ENCODE peak calls at places on chromosomes 13 and 19, in seven cellular contexts. T, V, Z, P, X, F and C are unnamed samples.
A peak's percentile ranks its signal among the peaks of the same experiment; 100 is the strongest.

GRCh38 chr13:29457299-29457698 is 138.2 kb downstream of the SLC7A1 start:
- DNase-seq in T (no peak), V (no peak), Z (no peak), P (no peak), X (peak; percentile 92), F (no peak), C (no peak)

GRCh38 chr13:50991624-50992610 is 82.3 kb downstream of the RNASEH2B start:
- DNase-seq in T (no peak), V (peak; percentile 17), Z (no peak), P (no peak), X (no peak), F (peak; percentile 49), C (no peak)

GRCh38 chr19:47158879-47159509 is 28.4 kb downstream of the SAE1 start:
- DNase-seq in T (no peak), V (no peak), Z (no peak), P (no peak), X (peak; percentile 48), F (no peak), C (no peak)

GRCh38 chr13:108573455-108573854 is 56.0 kb upstream of the MYO16 start:
- DNase-seq in T (no peak), V (no peak), Z (no peak), P (no peak), X (no peak), F (no peak), C (no peak)

GRCh38 chr19:35142531-35143230 is 374 bp upstream of the FXYD7 start:
- DNase-seq in T (peak; percentile 77), V (peak; percentile 60), Z (no peak), P (no peak), X (no peak), F (peak; percentile 83), C (peak; percentile 66)

GRCh38 chr13:72163671-72164070 is 296.7 kb upstream of the DACH1 start:
- DNase-seq in T (no peak), V (no peak), Z (no peak), P (no peak), X (peak; percentile 8), F (no peak), C (no peak)

GRCh38 chr19:8515317-8515716 is 1.4 kb upstream of the ZNF414 start:
- DNase-seq in T (no peak), V (no peak), Z (no peak), P (no peak), X (no peak), F (no peak), C (no peak)

GRCh38 chr13:29520671-29521070 is 74.8 kb downstream of the SLC7A1 start:
- DNase-seq in T (no peak), V (no peak), Z (no peak), P (no peak), X (peak; percentile 91), F (no peak), C (no peak)

GRCh38 chr19:37930416-37930815 is 23.4 kb downstream of the SIPA1L3 start:
- DNase-seq in T (no peak), V (no peak), Z (no peak), P (no peak), X (no peak), F (no peak), C (no peak)

GRCh38 chr13:73876323-73876722 is 257.9 kb downstream of the KLF12 start:
- DNase-seq in T (no peak), V (no peak), Z (no peak), P (no peak), X (peak; percentile 30), F (no peak), C (no peak)

GRCh38 chr19:53190253-53190652 is 2.9 kb downstream of the ZNF665 start:
- DNase-seq in T (no peak), V (no peak), Z (no peak), P (no peak), X (no peak), F (no peak), C (no peak)

GRCh38 chr13:29753593-29754485 is 96.6 kb downstream of the UBL3 start:
- DNase-seq in T (no peak), V (no peak), Z (no peak), P (no peak), X (peak; percentile 49), F (no peak), C (no peak)

GRCh38 chr13:44252938-44253337 is 120.7 kb upstream of the SERP2 start:
- DNase-seq in T (no peak), V (no peak), Z (no peak), P (no peak), X (no peak), F (no peak), C (no peak)

GRCh38 chr13:94641432-94641941 is 39.8 kb downstream of the GPR180 start:
- DNase-seq in T (no peak), V (no peak), Z (no peak), P (no peak), X (peak; percentile 85), F (no peak), C (no peak)

GRCh38 chr13:109655206-109655600 is 131.2 kb downstream of the IRS2 start:
- DNase-seq in T (no peak), V (no peak), Z (no peak), P (no peak), X (peak; percentile 73), F (no peak), C (no peak)

GRCh38 chr13:48156466-48156865 is 61.6 kb upstream of the MED4 start:
- DNase-seq in T (no peak), V (no peak), Z (no peak), P (no peak), X (no peak), F (no peak), C (peak; percentile 1)

GRCh38 chr19:7863971-7864718 is 10.0 kb downstream of the PRR36 start:
- DNase-seq in T (peak; percentile 27), V (no peak), Z (no peak), P (no peak), X (no peak), F (no peak), C (no peak)

GRCh38 chr13:99434258-99434788 is 66.9 kb upstream of the TM9SF2 start:
- DNase-seq in T (no peak), V (no peak), Z (no peak), P (no peak), X (no peak), F (no peak), C (no peak)

GRCh38 chr13:30908416-30908980 is 2.4 kb downstream of the MEDAG start:
- DNase-seq in T (peak; percentile 70), V (no peak), Z (peak; percentile 39), P (no peak), X (peak; percentile 45), F (no peak), C (no peak)

GRCh38 chr19:42064432-42064831 is 5.6 kb downstream of the GRIK5 start:
- DNase-seq in T (no peak), V (no peak), Z (no peak), P (no peak), X (no peak), F (no peak), C (no peak)

GRCh38 chr19:54462072-54462712 is 1.4 kb downstream of the LENG9 start:
- DNase-seq in T (peak; percentile 56), V (no peak), Z (peak; percentile 37), P (no peak), X (no peak), F (no peak), C (no peak)

GRCh38 chr19:4089400-4089908 is 22.8 kb upstream of the ZBTB7A start:
- DNase-seq in T (no peak), V (no peak), Z (no peak), P (no peak), X (no peak), F (peak; percentile 87), C (no peak)

GRCh38 chr19:41548954-41549688 is 26.8 kb upstream of the CEACAM21 start:
- DNase-seq in T (no peak), V (no peak), Z (no peak), P (no peak), X (no peak), F (peak; percentile 72), C (peak; percentile 2)

GRCh38 chr19:14479985-14480694 is 5.0 kb upstream of the PTGER1 start:
- DNase-seq in T (no peak), V (peak; percentile 70), Z (no peak), P (no peak), X (no peak), F (peak; percentile 93), C (peak; percentile 84)

DNA sequence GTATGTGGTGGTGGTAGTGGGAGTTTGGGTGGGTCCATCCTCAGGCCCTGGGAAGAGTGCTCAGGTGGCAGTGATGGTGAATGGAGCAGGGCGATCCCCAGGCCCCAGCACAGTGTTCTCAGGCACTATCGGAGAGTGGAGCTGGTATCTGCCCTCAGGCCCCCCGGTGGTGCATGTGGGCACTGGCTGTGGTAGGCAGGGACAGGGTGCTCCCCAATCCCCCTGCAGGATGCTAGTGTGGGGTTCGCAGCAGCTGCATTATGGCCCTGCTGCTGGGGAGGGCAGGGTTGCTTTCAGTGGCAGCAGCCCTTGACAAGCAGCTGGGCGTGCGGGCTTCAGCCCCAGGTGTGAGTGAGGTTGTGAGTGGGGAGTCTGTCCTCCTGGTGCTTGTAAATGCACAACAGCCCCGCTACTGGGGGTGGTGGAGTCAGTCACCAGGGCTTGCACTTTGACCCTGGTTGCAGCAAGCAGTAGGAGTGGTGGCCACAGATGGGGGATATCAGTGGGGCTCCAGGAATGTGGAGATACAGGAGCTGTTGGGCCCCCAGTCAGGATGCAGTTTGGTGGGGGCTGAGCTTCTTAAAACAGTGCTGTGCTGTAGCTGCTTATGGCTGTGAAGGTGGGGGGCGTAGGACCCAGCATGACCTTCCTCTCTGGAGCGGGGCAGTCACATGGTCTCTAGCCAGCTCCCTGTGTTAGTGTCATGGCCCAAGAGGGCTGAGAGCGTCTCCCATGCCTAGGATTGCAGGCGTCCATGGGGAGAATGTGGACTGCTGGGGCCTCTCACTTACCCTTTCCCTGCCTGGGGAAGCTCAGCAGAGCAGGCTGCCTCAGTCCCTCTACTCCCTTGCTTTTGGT is 38.7 kb upstream of the ARHGEF7 start:
- DNase-seq in T (no peak), V (no peak), Z (no peak), P (no peak), X (no peak), F (no peak), C (no peak)
- TF ChIP-seq CTCF in T (no peak), V (no peak), Z (no peak), P (no peak), X (no peak), F (no peak), C (no peak)

DNA sequence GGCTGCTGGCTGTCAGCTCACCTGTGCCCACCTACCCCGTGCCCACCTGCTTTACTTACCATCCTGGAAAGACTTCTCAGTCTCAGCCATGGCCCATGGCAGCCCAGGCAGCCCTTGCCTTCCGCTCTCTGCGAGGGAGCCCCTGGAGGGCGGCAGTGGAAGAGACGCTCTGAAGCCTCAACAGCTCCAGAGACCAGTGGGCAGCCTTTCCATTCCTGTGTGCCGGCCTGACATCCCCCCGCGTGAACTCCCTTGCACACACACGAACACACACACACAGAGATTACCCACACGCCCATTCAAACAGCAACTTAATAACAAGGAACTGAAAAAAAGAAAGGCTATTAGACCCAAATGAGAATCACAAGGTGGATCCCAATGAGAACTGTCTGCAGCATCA is 14.2 kb upstream of the RASA3 start:
- DNase-seq in T (no peak), V (peak; percentile 44), Z (no peak), P (no peak), X (no peak), F (no peak), C (no peak)
- TF ChIP-seq CTCF in T (no peak), V (peak; percentile 59), Z (no peak), P (no peak), X (peak; percentile 19), F (no peak), C (no peak)

GRCh38 chr19:10858204-10858828 is 10.1 kb downstream of the C19orf38 start:
- DNase-seq in T (no peak), V (no peak), Z (no peak), P (no peak), X (no peak), F (peak; percentile 48), C (peak; percentile 55)
- TF ChIP-seq CTCF in T (no peak), V (peak; percentile 94), Z (no peak), P (peak; percentile 35), X (peak; percentile 75), F (peak; percentile 79), C (peak; percentile 78)

GRCh38 chr13:40682449-40683240 is 16.2 kb upstream of the FOXO1 start:
- DNase-seq in T (no peak), V (no peak), Z (no peak), P (no peak), X (peak; percentile 29), F (no peak), C (no peak)
- TF ChIP-seq CTCF in T (peak; percentile 46), V (peak; percentile 22), Z (peak; percentile 33), P (peak; percentile 71), X (peak; percentile 64), F (peak; percentile 14), C (peak; percentile 86)